ENCODE peak calls at places on chromosomes 6 and 20, in five cellular contexts. W is A549, J is H1, O is upper lobe of left lung, K is tibial nerve. V is an unnamed sample.

GRCh38 chr20:57656252-57656820 is 36.1 kb upstream of the ZBP1 start:
- DNase-seq in W (no peak), J (peak; percentile 42), O (peak; percentile 48), K (no peak), V (no peak)

GRCh38 chr6:45619994-45620471 is 242.3 kb upstream of the SUPT3H start:
- DNase-seq in W (no peak), J (peak; percentile 27), O (no peak), K (no peak), V (no peak)

GRCh38 chr6:121453191-121453590 is 17.7 kb downstream of the GJA1 start:
- DNase-seq in W (no peak), J (no peak), O (no peak), K (no peak), V (no peak)

GRCh38 chr20:47263502-47264084 is 92.9 kb downstream of the ZMYND8 start:
- DNase-seq in W (no peak), J (no peak), O (no peak), K (no peak), V (no peak)

GRCh38 chr6:146700078-146700686 is 101.4 kb downstream of the ADGB start:
- DNase-seq in W (peak; percentile 13), J (no peak), O (no peak), K (peak; percentile 48), V (peak; percentile 35)

GRCh38 chr6:14107000-14107399 is 10.6 kb upstream of the CD83 start:
- DNase-seq in W (no peak), J (no peak), O (no peak), K (no peak), V (no peak)

GRCh38 chr6:147528511-147529145 is 20.1 kb downstream of the SAMD5 start:
- DNase-seq in W (no peak), J (no peak), O (no peak), K (no peak), V (no peak)

GRCh38 chr6:40252531-40253258 is 318.4 kb upstream of the MOCS1 start:
- DNase-seq in W (no peak), J (no peak), O (no peak), K (no peak), V (no peak)

GRCh38 chr20:62907377-62908317 is 18.7 kb downstream of the DIDO1 start:
- DNase-seq in W (no peak), J (no peak), O (no peak), K (no peak), V (no peak)

GRCh38 chr6:2765896-2766766 is 938 bp downstream of the WRNIP1 start:
- DNase-seq in W (peak; percentile 23), J (no peak), O (peak; percentile 92), K (no peak), V (peak; percentile 36)

GRCh38 chr6:168212322-168212721 is 107.3 kb downstream of the DACT2 start:
- DNase-seq in W (no peak), J (no peak), O (no peak), K (no peak), V (no peak)

GRCh38 chr6:106180208-106180607 is 94.1 kb downstream of the PRDM1 start:
- DNase-seq in W (no peak), J (no peak), O (no peak), K (no peak), V (no peak)

GRCh38 chr6:79048611-79049010 is 29.4 kb downstream of the PHIP start:
- DNase-seq in W (peak; percentile 5), J (no peak), O (no peak), K (no peak), V (no peak)

GRCh38 chr6:142624978-142625715 is 319.8 kb downstream of the HIVEP2 start:
- DNase-seq in W (no peak), J (no peak), O (no peak), K (no peak), V (no peak)

GRCh38 chr20:44997171-44997570 is 30.9 kb downstream of the STK4 start:
- DNase-seq in W (no peak), J (no peak), O (no peak), K (no peak), V (no peak)

GRCh38 chr20:44990957-44991356 is 24.6 kb downstream of the STK4 start:
- DNase-seq in W (no peak), J (no peak), O (no peak), K (no peak), V (no peak)

GRCh38 chr20:44997668-44998067 is 31.4 kb downstream of the STK4 start:
- DNase-seq in W (no peak), J (no peak), O (no peak), K (no peak), V (no peak)

GRCh38 chr20:44990425-44990824 is 24.1 kb downstream of the STK4 start:
- DNase-seq in W (no peak), J (no peak), O (no peak), K (no peak), V (no peak)

DNA sequence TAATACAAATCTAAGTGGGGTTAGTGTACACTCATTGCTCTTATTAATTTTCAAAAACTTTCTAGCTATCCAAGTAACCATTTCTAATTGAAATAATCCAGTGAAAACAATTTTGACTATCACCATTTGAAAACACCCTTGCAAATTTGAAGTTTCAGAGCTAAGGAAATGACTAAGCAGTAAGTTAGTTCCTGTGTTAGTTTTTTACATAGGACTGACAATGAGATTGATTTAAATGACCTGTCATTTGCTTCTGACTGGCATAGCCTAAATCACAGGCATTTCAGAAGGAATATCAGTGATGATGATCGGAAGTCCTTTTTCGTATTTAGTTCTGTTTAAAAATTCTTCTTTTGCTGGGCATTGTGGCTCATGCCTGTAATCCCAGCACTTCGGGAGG is 27.0 kb downstream of the STK4 start:
- DNase-seq in W (no peak), J (no peak), O (no peak), K (no peak), V (no peak)
- TF ChIP-seq EP300 in W (no peak), J (no peak), O (no peak), K (no peak), V (no peak)

GRCh38 chr20:25038103-25038410 is 19.9 kb downstream of the ACSS1 start:
- DNase-seq in W (no peak), J (no peak), O (no peak), K (no peak), V (no peak)
- H3K4me1 ChIP-seq in W (no peaks in the 10 kb centered on the region), J (no peaks in the 10 kb centered on the region), O (peaks cover 89% of the 10 kb centered on the region), K (peaks cover 100% of the 10 kb centered on the region), V (peaks cover 33% of the 10 kb centered on the region)

GRCh38 chr20:6636209-6637159 is 131.0 kb upstream of the BMP2 start:
- DNase-seq in W (peak; percentile 23), J (no peak), O (no peak), K (no peak), V (no peak)
- TF ChIP-seq CTCF in W (peak; percentile 33), J (peak; percentile 66), O (peak; percentile 71), K (peak; percentile 55), V (no peak)

GRCh38 chr20:53214392-53214791 is 242.2 kb downstream of the TSHZ2 start:
- DNase-seq in W (no peak), J (no peak), O (no peak), K (no peak), V (no peak)

GRCh38 chr20:53215166-53215565 is 243.0 kb downstream of the TSHZ2 start:
- DNase-seq in W (no peak), J (no peak), O (no peak), K (no peak), V (no peak)

GRCh38 chr20:53216478-53216855 is 244.3 kb downstream of the TSHZ2 start:
- DNase-seq in W (no peak), J (no peak), O (no peak), K (no peak), V (no peak)

GRCh38 chr20:53220482-53221307 is 248.5 kb downstream of the TSHZ2 start:
- DNase-seq in W (no peak), J (no peak), O (no peak), K (no peak), V (no peak)

GRCh38 chr20:53216856-53217576 is 244.9 kb downstream of the TSHZ2 start:
- DNase-seq in W (peak; percentile 47), J (peak; percentile 97), O (peak; percentile 91), K (peak; percentile 63), V (peak; percentile 70)
- TF ChIP-seq EP300 in W (no peak), J (no peak), O (no peak), K (no peak), V (no peak)

GRCh38 chr6:34061348-34061747 is 84.5 kb downstream of the GRM4 start:
- DNase-seq in W (no peak), J (no peak), O (no peak), K (no peak), V (no peak)
- H3K4me1 ChIP-seq in W (no peaks in the 10 kb centered on the region), J (no peaks in the 10 kb centered on the region), O (no peaks in the 10 kb centered on the region), K (peaks cover 16% of the 10 kb centered on the region), V (peaks cover 9% of the 10 kb centered on the region)

GRCh38 chr20:37095609-37096414 is at the start of gene RBL1:
- DNase-seq in W (peak; percentile 87), J (peak; percentile 95), O (peak; percentile 95), K (peak; percentile 57), V (peak; percentile 82)
- TF ChIP-seq CTCF in W (no peak), J (peak; percentile 41), O (peak; percentile 13), K (peak; percentile 30), V (peak; percentile 39)